ENCODE peak calls at places on chromosome 14, in five cellular contexts. One of them, this sample, is unnamed. For H3K9me3, the result is how much of the 10 kb centered on the place peaks cover.

GRCh38 chr14:40058916-40059897 is 627.0 kb upstream of the FBXO33 start:
- DNase-seq in Karpas-422: no peak
- DNase-seq in tibial artery: no peak
- DNase-seq in left ventricle myocardium inferior: no peak
- DNase-seq in transverse colon: no peak
- DNase-seq in this sample: no peak

GRCh38 chr14:99540196-99541032 is 59.2 kb downstream of the CCNK start:
- DNase-seq in Karpas-422: no peak
- DNase-seq in tibial artery: no peak
- DNase-seq in left ventricle myocardium inferior: no peak
- DNase-seq in transverse colon: no peak
- DNase-seq in this sample: no peak

GRCh38 chr14:39247256-39247655 is 13.5 kb downstream of the MIA2 start:
- DNase-seq in Karpas-422: no peak
- DNase-seq in tibial artery: no peak
- DNase-seq in left ventricle myocardium inferior: no peak
- DNase-seq in transverse colon: no peak
- DNase-seq in this sample: no peak

GRCh38 chr14:65387171-65387570 is 25.4 kb upstream of the FUT8 start:
- DNase-seq in Karpas-422: no peak
- DNase-seq in tibial artery: no peak
- DNase-seq in left ventricle myocardium inferior: no peak
- DNase-seq in transverse colon: no peak
- DNase-seq in this sample: no peak

GRCh38 chr14:100736269-100737180 is 9.8 kb downstream of the DLK1 start:
- DNase-seq in Karpas-422: no peak
- DNase-seq in tibial artery: no peak
- DNase-seq in left ventricle myocardium inferior: no peak
- DNase-seq in transverse colon: no peak
- DNase-seq in this sample: no peak

GRCh38 chr14:61564623-61565091 is 130.7 kb upstream of the HIF1A start:
- DNase-seq in Karpas-422: no peak
- DNase-seq in tibial artery: no peak
- DNase-seq in left ventricle myocardium inferior: no peak
- DNase-seq in transverse colon: no peak
- DNase-seq in this sample: no peak

GRCh38 chr14:97640031-97640430 is 842.8 kb downstream of the VRK1 start:
- DNase-seq in Karpas-422: no peak
- DNase-seq in tibial artery: no peak
- DNase-seq in left ventricle myocardium inferior: no peak
- DNase-seq in transverse colon: no peak
- DNase-seq in this sample: no peak

GRCh38 chr14:79356040-79356439 is 855.3 kb downstream of the DIO2 start:
- DNase-seq in Karpas-422: no peak
- DNase-seq in tibial artery: no peak
- DNase-seq in left ventricle myocardium inferior: no peak
- DNase-seq in transverse colon: no peak
- DNase-seq in this sample: no peak

GRCh38 chr14:50532502-50533313 is at the start of gene MAP4K5:
- DNase-seq in Karpas-422: peak
- DNase-seq in tibial artery: peak
- DNase-seq in left ventricle myocardium inferior: peak
- DNase-seq in transverse colon: peak
- DNase-seq in this sample: peak

GRCh38 chr14:105838591-105839424 is 312.4 kb downstream of the TMEM121 start:
- DNase-seq in Karpas-422: no peak
- DNase-seq in tibial artery: peak
- DNase-seq in left ventricle myocardium inferior: no peak
- DNase-seq in transverse colon: no peak
- DNase-seq in this sample: no peak

GRCh38 chr14:105841022-105842009 is 314.9 kb downstream of the TMEM121 start:
- DNase-seq in Karpas-422: no peak
- DNase-seq in tibial artery: peak
- DNase-seq in left ventricle myocardium inferior: no peak
- DNase-seq in transverse colon: no peak
- DNase-seq in this sample: no peak

GRCh38 chr14:105838107-105838506 is 311.7 kb downstream of the TMEM121 start:
- DNase-seq in Karpas-422: no peak
- DNase-seq in tibial artery: no peak
- DNase-seq in left ventricle myocardium inferior: no peak
- DNase-seq in transverse colon: no peak
- DNase-seq in this sample: no peak

GRCh38 chr14:105840266-105841021 is 314.1 kb downstream of the TMEM121 start:
- DNase-seq in Karpas-422: no peak
- DNase-seq in tibial artery: peak
- DNase-seq in left ventricle myocardium inferior: no peak
- DNase-seq in transverse colon: no peak
- DNase-seq in this sample: no peak

GRCh38 chr14:105839425-105840265 is 313.3 kb downstream of the TMEM121 start:
- DNase-seq in Karpas-422: no peak
- DNase-seq in tibial artery: peak
- DNase-seq in left ventricle myocardium inferior: no peak
- DNase-seq in transverse colon: no peak
- DNase-seq in this sample: no peak
- H3K9me3 ChIP-seq in Karpas-422: under half
- H3K9me3 ChIP-seq in tibial artery: under half
- H3K9me3 ChIP-seq in left ventricle myocardium inferior: under half
- H3K9me3 ChIP-seq in transverse colon: under half
- H3K9me3 ChIP-seq in this sample: under half

DNA sequence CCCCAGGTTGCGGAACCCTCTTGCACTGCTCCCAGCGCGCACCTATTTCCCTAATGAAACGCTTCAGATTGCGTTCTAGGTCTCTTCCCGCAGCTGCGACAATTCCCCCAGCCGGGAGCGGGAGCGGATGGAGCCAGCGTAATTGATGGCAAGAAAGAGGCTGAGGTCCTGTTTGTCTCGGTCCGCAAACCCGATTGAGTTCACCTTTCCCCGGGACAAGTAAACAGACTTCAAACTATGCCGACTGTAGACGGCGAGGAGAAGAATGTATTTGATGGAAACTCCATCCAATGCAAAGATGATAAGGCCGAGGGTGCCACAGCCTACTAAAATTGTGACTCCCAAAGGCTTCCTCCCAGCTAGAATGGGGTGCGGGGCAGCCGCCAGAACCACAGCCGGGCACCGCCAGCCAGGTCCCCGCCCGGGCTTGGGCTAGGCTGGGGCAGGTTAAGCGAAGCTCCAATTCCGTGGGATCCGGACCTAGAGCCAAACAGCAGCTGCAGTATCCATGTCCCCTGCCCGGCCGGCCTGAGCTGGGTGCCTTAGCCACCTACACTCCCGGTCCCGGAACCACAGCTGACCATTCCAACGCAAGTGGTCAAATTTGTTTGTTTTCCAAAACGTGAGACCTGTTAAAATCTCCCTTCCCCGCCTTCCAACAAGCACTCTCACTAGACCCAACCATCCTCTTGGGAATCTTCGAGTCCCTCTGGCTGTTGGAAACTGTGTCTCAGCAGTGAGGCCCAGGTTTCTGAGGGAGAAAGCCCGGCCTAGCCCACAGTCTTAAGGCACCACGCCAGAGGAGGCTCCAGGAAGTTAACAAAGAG is 5.5 kb downstream of the NKX2-1 start:
- DNase-seq in Karpas-422: no peak
- DNase-seq in tibial artery: no peak
- DNase-seq in left ventricle myocardium inferior: no peak
- DNase-seq in transverse colon: no peak
- DNase-seq in this sample: no peak
- H3K9me3 ChIP-seq in Karpas-422: under half
- H3K9me3 ChIP-seq in tibial artery: under half
- H3K9me3 ChIP-seq in left ventricle myocardium inferior: under half
- H3K9me3 ChIP-seq in transverse colon: under half
- H3K9me3 ChIP-seq in this sample: under half

GRCh38 chr14:95190346-95190840 is 33.1 kb upstream of the DICER1 start:
- DNase-seq in Karpas-422: no peak
- DNase-seq in tibial artery: no peak
- DNase-seq in left ventricle myocardium inferior: no peak
- DNase-seq in transverse colon: no peak
- DNase-seq in this sample: no peak
- H3K9me3 ChIP-seq in Karpas-422: under half
- H3K9me3 ChIP-seq in tibial artery: under half
- H3K9me3 ChIP-seq in left ventricle myocardium inferior: under half
- H3K9me3 ChIP-seq in transverse colon: under half
- H3K9me3 ChIP-seq in this sample: under half

GRCh38 chr14:84399296-84399910 is 1130.5 kb upstream of the FLRT2 start:
- DNase-seq in Karpas-422: no peak
- DNase-seq in tibial artery: no peak
- DNase-seq in left ventricle myocardium inferior: no peak
- DNase-seq in transverse colon: no peak
- DNase-seq in this sample: no peak
- H3K9me3 ChIP-seq in Karpas-422: under half
- H3K9me3 ChIP-seq in tibial artery: under half
- H3K9me3 ChIP-seq in left ventricle myocardium inferior: under half
- H3K9me3 ChIP-seq in transverse colon: under half
- H3K9me3 ChIP-seq in this sample: under half